ENCODE peak calls at places on chromosomes 2 and 18, in four cellular contexts. S, T, K and J are unnamed samples.

GRCh38 chr2:128531856-128532255 is 213.2 kb upstream of the HS6ST1 start:
- DNase-seq in S (no peak), T (no peak), K (no peak), J (no peak)

GRCh38 chr2:31213063-31213882 is 4.0 kb downstream of the CAPN14 start:
- DNase-seq in T (no peak), K (peak), S (no peak), J (no peak)

GRCh38 chr2:24809316-24810007 is 16.2 kb downstream of the CENPO start:
- DNase-seq in K (peak), S (peak), T (no peak), J (no peak)

GRCh38 chr2:131105156-131105949 is at the start of gene PLEKHB2:
- DNase-seq in S (peak), T (peak), K (peak), J (peak)

GRCh38 chr2:152847067-152847466 is 128.6 kb downstream of the ARL6IP6 start:
- DNase-seq in S (no peak), K (peak), T (no peak), J (no peak)

GRCh38 chr2:39741871-39742270 is 37.2 kb downstream of the THUMPD2 start:
- DNase-seq in K (no peak), T (no peak), S (no peak), J (no peak)

GRCh38 chr18:47881752-47882455 is 48.6 kb downstream of the SMAD2 start:
- DNase-seq in T (no peak), S (no peak), K (peak), J (no peak)

GRCh38 chr2:127387655-127388422 is at the start of gene MAP3K2:
- DNase-seq in T (peak), S (peak), K (peak), J (peak)

GRCh38 chr2:196076778-196077568 is 8.3 kb upstream of the DNAH7 start:
- DNase-seq in T (no peak), S (no peak), K (no peak), J (no peak)

GRCh38 chr2:215622836-215623235 is 187.0 kb upstream of the FN1 start:
- DNase-seq in T (no peak), K (no peak), S (no peak), J (no peak)

GRCh38 chr2:215626812-215627281 is 191.0 kb upstream of the FN1 start:
- DNase-seq in K (no peak), S (no peak), T (no peak), J (no peak)

GRCh38 chr2:215625207-215625606 is 189.3 kb upstream of the FN1 start:
- DNase-seq in T (no peak), S (no peak), K (no peak), J (no peak)

GRCh38 chr2:215626063-215626462 is 190.2 kb upstream of the FN1 start:
- DNase-seq in T (no peak), K (no peak), S (no peak), J (no peak)

GRCh38 chr2:215624423-215624829 is 188.6 kb upstream of the FN1 start:
- DNase-seq in T (no peak), K (peak), S (no peak), J (no peak)
- H2BK12ac ChIP-seq in T (no peak), K (peak), S (peak), J (no peak)

GRCh38 chr2:16615687-16616615 is 49.7 kb downstream of the CYRIA start:
- DNase-seq in S (no peak), K (no peak), T (no peak), J (peak)

GRCh38 chr2:16612490-16612889 is 53.1 kb downstream of the CYRIA start:
- DNase-seq in S (no peak), T (no peak), K (no peak), J (no peak)

GRCh38 chr2:16615246-16615645 is 50.4 kb downstream of the CYRIA start:
- DNase-seq in S (no peak), K (no peak), T (no peak), J (no peak)

GRCh38 chr2:16614314-16614860 is 51.2 kb downstream of the CYRIA start:
- DNase-seq in S (no peak), T (no peak), K (peak), J (no peak)

DNA sequence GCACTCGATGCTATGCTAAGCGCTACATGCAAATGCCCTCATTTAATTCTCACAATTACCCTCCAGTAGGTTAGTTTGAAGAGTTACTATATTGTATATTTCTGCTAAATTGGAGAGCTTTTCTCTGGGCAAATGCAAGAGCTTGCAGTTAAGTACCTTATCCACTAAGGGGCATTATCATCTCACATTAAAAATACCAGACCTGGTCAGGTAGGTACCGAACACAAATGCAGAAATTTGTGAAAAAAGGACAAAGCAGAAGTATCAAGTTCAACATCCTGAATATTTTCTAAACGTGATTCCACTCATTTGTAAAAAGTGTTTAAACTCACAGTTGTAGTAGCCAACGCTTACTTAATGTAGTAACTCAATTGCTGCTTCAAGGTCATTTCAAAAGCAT is 52.2 kb downstream of the CYRIA start:
- DNase-seq in S (no peak), K (no peak), T (no peak), J (no peak)
- H2BK15ac ChIP-seq in S (no peak), K (no peak), T (no peak), J (no peak)

GRCh38 chr2:170143045-170143717 is 34.8 kb upstream of the MYO3B start:
- DNase-seq in K (no peak), T (no peak), S (no peak), J (no peak)

GRCh38 chr2:170141865-170142264 is 36.1 kb upstream of the MYO3B start:
- DNase-seq in K (no peak), T (no peak), S (no peak), J (no peak)

GRCh38 chr2:170142502-170142901 is 35.4 kb upstream of the MYO3B start:
- DNase-seq in T (no peak), K (no peak), S (no peak), J (no peak)

GRCh38 chr2:170140561-170140960 is 37.4 kb upstream of the MYO3B start:
- DNase-seq in S (no peak), K (no peak), T (no peak), J (no peak)

GRCh38 chr2:170139276-170139967 is 38.5 kb upstream of the MYO3B start:
- DNase-seq in K (no peak), T (no peak), S (no peak), J (no peak)
- H2BK12ac ChIP-seq in K (no peak), T (no peak), S (no peak), J (no peak)

GRCh38 chr2:201116959-201117734 is 1.2 kb downstream of the CFLAR start:
- DNase-seq in S (no peak), T (no peak), K (peak), J (no peak)
- H2BK15ac ChIP-seq in S (peak), T (no peak), K (peak), J (no peak)

DNA sequence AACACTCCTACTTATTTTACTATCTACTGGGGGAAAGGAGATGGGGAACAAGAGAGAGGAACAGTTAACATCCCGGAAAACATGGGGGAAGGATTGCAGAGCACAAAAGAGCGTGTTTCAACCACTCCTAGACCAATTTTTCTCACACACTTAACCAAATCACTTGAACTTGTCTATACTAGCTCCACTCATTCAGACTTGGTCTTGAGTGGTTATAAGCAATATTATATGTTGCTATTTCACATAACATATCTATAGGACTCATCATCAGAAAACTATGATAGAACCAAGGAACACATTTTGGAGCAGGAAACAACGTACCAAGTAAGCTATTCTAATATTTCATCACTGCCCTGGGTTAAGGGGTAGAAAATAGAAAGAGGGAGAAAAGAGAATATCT is 31.5 kb downstream of the SLC25A12 start:
- DNase-seq in K (no peak), T (no peak), S (no peak), J (no peak)
- H2BK12ac ChIP-seq in K (no peak), T (no peak), S (no peak), J (no peak)

GRCh38 chr2:52312488-52312887 is 1280.6 kb upstream of the NRXN1 start:
- DNase-seq in S (no peak), T (no peak), K (no peak), J (no peak)
- H2BK15ac ChIP-seq in S (no peak), T (no peak), K (no peak), J (no peak)

GRCh38 chr2:28312307-28313278 is 80.1 kb upstream of the FOSL2 start:
- DNase-seq in K (no peak), S (no peak), T (no peak), J (no peak)
- H2BK12ac ChIP-seq in K (no peak), S (no peak), T (no peak), J (no peak)

GRCh38 chr2:71004356-71004755 is 9.7 kb upstream of the TEX261 start:
- DNase-seq in S (no peak), T (no peak), K (no peak), J (no peak)

GRCh38 chr2:71003396-71003795 is 8.7 kb upstream of the TEX261 start:
- DNase-seq in T (no peak), S (no peak), K (no peak), J (no peak)

GRCh38 chr2:70999362-70999761 is 4.7 kb upstream of the TEX261 start:
- DNase-seq in T (no peak), S (no peak), K (no peak), J (no peak)

GRCh38 chr2:71001592-71002570 is 7.2 kb upstream of the TEX261 start:
- DNase-seq in K (no peak), T (peak), S (peak), J (peak)

GRCh38 chr2:71000780-71001591 is 6.3 kb upstream of the TEX261 start:
- DNase-seq in K (peak), S (peak), T (peak), J (peak)
- H2BK15ac ChIP-seq in K (peak), S (peak), T (peak), J (peak)